ENCODE peak calls at places on chromosomes 12 and 14, in seven cellular contexts. N is hepatocyte; R is dorsolateral prefrontal cortex; B is tibial artery; X is CD4-positive, CD25-positive, alpha-beta regulatory T cell; T is A549; U is esophagus muscularis mucosa. A is an unnamed sample.

GRCh38 chr14:32939254-32940065 is 781 bp downstream of the NPAS3 start:
- DNase-seq in N (peak), R (peak), B (peak), X (no peak), T (no peak), U (no peak), A (no peak)

GRCh38 chr14:46054526-46054925 is 597.1 kb downstream of the RPL10L start:
- DNase-seq in N (no peak), R (no peak), B (no peak), X (no peak), T (no peak), U (no peak), A (no peak)

GRCh38 chr14:60002819-60003492 is 83.0 kb downstream of the LRRC9 start:
- DNase-seq in N (peak), R (no peak), B (peak), X (no peak), T (no peak), U (no peak), A (no peak)

GRCh38 chr12:81723361-81723760 is 35.8 kb downstream of the PPFIA2 start:
- DNase-seq in N (no peak), R (no peak), B (no peak), X (no peak), T (no peak), U (no peak), A (no peak)

GRCh38 chr12:120261951-120262851 is 3.3 kb downstream of the PXN start:
- DNase-seq in N (no peak), R (no peak), B (peak), X (no peak), T (peak), U (no peak), A (no peak)

GRCh38 chr12:53480425-53481107 is 18.7 kb downstream of the MAP3K12 start:
- DNase-seq in N (no peak), R (no peak), B (no peak), X (no peak), T (no peak), U (no peak), A (no peak)

GRCh38 chr14:30440986-30441385 is 118.0 kb upstream of the G2E3 start:
- DNase-seq in N (no peak), R (no peak), B (no peak), X (no peak), T (no peak), U (no peak), A (no peak)

GRCh38 chr12:76144253-76144564 is 59.7 kb upstream of the NAP1L1 start:
- DNase-seq in N (peak), R (no peak), B (peak), X (no peak), T (peak), U (no peak), A (peak)

GRCh38 chr14:32633214-32633864 is 304.2 kb downstream of the AKAP6 start:
- DNase-seq in N (no peak), R (no peak), B (no peak), X (no peak), T (no peak), U (no peak), A (no peak)

GRCh38 chr14:92867246-92867925 is 55.6 kb upstream of the CHGA start:
- DNase-seq in N (no peak), R (no peak), B (no peak), X (no peak), T (no peak), U (no peak), A (no peak)

GRCh38 chr14:50055461-50056228 is 60.7 kb downstream of the VCPKMT start:
- DNase-seq in N (no peak), R (no peak), B (peak), X (no peak), T (no peak), U (no peak), A (no peak)

GRCh38 chr12:1501695-1502440 is 92.5 kb downstream of the FBXL14 start:
- DNase-seq in N (no peak), R (no peak), B (no peak), X (no peak), T (no peak), U (no peak), A (no peak)

GRCh38 chr14:89481167-89481566 is 64.1 kb upstream of the FOXN3 start:
- DNase-seq in N (no peak), R (no peak), B (peak), X (no peak), T (no peak), U (no peak), A (no peak)

GRCh38 chr12:68240079-68240478 is 13.3 kb downstream of the IL22 start:
- DNase-seq in N (peak), R (no peak), B (peak), X (no peak), T (peak), U (no peak), A (no peak)

GRCh38 chr14:100147181-100147631 is 12.2 kb downstream of the DEGS2 start:
- DNase-seq in N (no peak), R (no peak), B (no peak), X (peak), T (no peak), U (no peak), A (peak)

GRCh38 chr12:131056626-131057025 is 102.9 kb downstream of the ADGRD1 start:
- DNase-seq in N (no peak), R (no peak), B (no peak), X (no peak), T (no peak), U (no peak), A (no peak)

GRCh38 chr14:106879241-106879640 is 1352.9 kb downstream of the TMEM121 start:
- DNase-seq in N (no peak), R (no peak), B (no peak), X (no peak), T (peak), U (no peak), A (no peak)

GRCh38 chr12:104638760-104639319 is 182.1 kb downstream of the CHST11 start:
- DNase-seq in N (no peak), R (no peak), B (no peak), X (no peak), T (no peak), U (no peak), A (no peak)

GRCh38 chr14:52776816-52777215 is 14.6 kb downstream of the GNPNAT1 start:
- DNase-seq in N (no peak), R (no peak), B (no peak), X (no peak), T (no peak), U (no peak), A (no peak)

GRCh38 chr14:44777567-44777966 is 184.2 kb downstream of the KLHL28 start:
- DNase-seq in N (no peak), R (no peak), B (no peak), X (no peak), T (no peak), U (no peak), A (no peak)

GRCh38 chr12:68611094-68611818 is 557 bp downstream of the RAP1B start:
- DNase-seq in N (peak), R (peak), B (peak), X (peak), T (peak), U (peak), A (peak)

GRCh38 chr12:109387425-109388166 is 39.9 kb downstream of the MYO1H start:
- DNase-seq in N (peak), R (no peak), B (no peak), X (no peak), T (peak), U (no peak), A (no peak)

GRCh38 chr12:47851303-47851952 is 31.7 kb upstream of the HDAC7 start:
- DNase-seq in N (no peak), R (no peak), B (no peak), X (no peak), T (no peak), U (no peak), A (no peak)

GRCh38 chr14:51242545-51243490 is 2.8 kb downstream of the TMX1 start:
- DNase-seq in N (no peak), R (no peak), B (no peak), X (no peak), T (no peak), U (no peak), A (no peak)

GRCh38 chr14:51239813-51240803 is at the start of gene TMX1:
- DNase-seq in N (peak), R (peak), B (peak), X (peak), T (peak), U (peak), A (peak)

GRCh38 chr14:51236314-51236713 is 3.7 kb upstream of the TMX1 start:
- DNase-seq in N (no peak), R (no peak), B (no peak), X (no peak), T (no peak), U (no peak), A (no peak)

GRCh38 chr14:51244591-51244990 is 4.5 kb downstream of the TMX1 start:
- DNase-seq in N (no peak), R (no peak), B (no peak), X (no peak), T (no peak), U (no peak), A (no peak)

GRCh38 chr14:51240804-51241380 is 845 bp downstream of the TMX1 start:
- DNase-seq in N (no peak), R (no peak), B (no peak), X (no peak), T (no peak), U (no peak), A (no peak)
- H3K27ac ChIP-seq in N (peak), R (peak), B (peak), X (peak), T (peak), U (peak), A (peak)

GRCh38 chr14:55336161-55336560 is 64.9 kb downstream of the FBXO34 start:
- DNase-seq in N (no peak), R (no peak), B (no peak), X (peak), T (peak), U (no peak), A (peak)

GRCh38 chr14:55332654-55333570 is 61.7 kb downstream of the FBXO34 start:
- DNase-seq in N (no peak), R (no peak), B (no peak), X (no peak), T (no peak), U (no peak), A (no peak)

GRCh38 chr14:55329999-55330710 is 58.9 kb downstream of the FBXO34 start:
- DNase-seq in N (no peak), R (no peak), B (no peak), X (no peak), T (no peak), U (no peak), A (no peak)

GRCh38 chr14:55336691-55337090 is 65.5 kb downstream of the FBXO34 start:
- DNase-seq in N (no peak), R (no peak), B (no peak), X (no peak), T (no peak), U (no peak), A (no peak)

GRCh38 chr14:55333785-55334485 is 62.7 kb downstream of the FBXO34 start:
- DNase-seq in N (peak), R (no peak), B (no peak), X (no peak), T (no peak), U (no peak), A (no peak)
- H3K27ac ChIP-seq in N (peak), R (no peak), B (no peak), X (peak), T (no peak), U (no peak), A (peak)

GRCh38 chr12:106089935-106090334 is 48.8 kb downstream of the NUAK1 start:
- DNase-seq in N (no peak), R (no peak), B (peak), X (no peak), T (no peak), U (no peak), A (no peak)
- H3K27ac ChIP-seq in N (no peak), R (peak), B (peak), X (no peak), T (peak), U (peak), A (no peak)

GRCh38 chr14:56742391-56742790 is 67.9 kb downstream of the OTX2 start:
- DNase-seq in N (no peak), R (no peak), B (no peak), X (no peak), T (no peak), U (no peak), A (no peak)
- H3K27ac ChIP-seq in N (no peak), R (no peak), B (no peak), X (no peak), T (no peak), U (no peak), A (no peak)

GRCh38 chr12:13135336-13136178 is 32.1 kb upstream of the GSG1 start:
- DNase-seq in N (peak), R (peak), B (peak), X (no peak), T (peak), U (no peak), A (no peak)
- H3K27ac ChIP-seq in N (peak), R (no peak), B (peak), X (no peak), T (peak), U (no peak), A (no peak)

GRCh38 chr14:24238527-24239037 is 3.8 kb downstream of the TINF2 start:
- DNase-seq in N (no peak), R (no peak), B (no peak), X (no peak), T (no peak), U (no peak), A (no peak)
- H3K27ac ChIP-seq in N (no peak), R (no peak), B (no peak), X (no peak), T (no peak), U (no peak), A (no peak)